ENCODE peak calls at places on chromosome 5, in five cellular contexts. One of them, this sample, is unnamed.

GRCh38 chr5:123087173-123088030 is 1.6 kb upstream of the PRDM6 start:
- DNase-seq in AG08396: no peak
- DNase-seq in stimulated activated CD4-positive, alpha-beta T cell treated with anti-CD3 and anti-CD28 coated beads, Interleukin-15, amount 100 ng/mL, for 24 hours: no peak
- DNase-seq in AG20443: no peak
- DNase-seq in left ventricle myocardium superior: no peak
- DNase-seq in this sample: no peak

GRCh38 chr5:97670447-97670846 is 487.4 kb upstream of the RIOK2 start:
- DNase-seq in AG08396: no peak
- DNase-seq in stimulated activated CD4-positive, alpha-beta T cell treated with anti-CD3 and anti-CD28 coated beads, Interleukin-15, amount 100 ng/mL, for 24 hours: no peak
- DNase-seq in AG20443: no peak
- DNase-seq in left ventricle myocardium superior: no peak
- DNase-seq in this sample: no peak

GRCh38 chr5:96687812-96688453 is 25.8 kb downstream of the CAST start:
- DNase-seq in AG08396: peak
- DNase-seq in stimulated activated CD4-positive, alpha-beta T cell treated with anti-CD3 and anti-CD28 coated beads, Interleukin-15, amount 100 ng/mL, for 24 hours: no peak
- DNase-seq in AG20443: peak
- DNase-seq in left ventricle myocardium superior: no peak
- DNase-seq in this sample: peak

GRCh38 chr5:20335978-20336377 is 348.0 kb upstream of the CDH18 start:
- DNase-seq in AG08396: no peak
- DNase-seq in stimulated activated CD4-positive, alpha-beta T cell treated with anti-CD3 and anti-CD28 coated beads, Interleukin-15, amount 100 ng/mL, for 24 hours: no peak
- DNase-seq in AG20443: no peak
- DNase-seq in left ventricle myocardium superior: no peak
- DNase-seq in this sample: no peak

GRCh38 chr5:96790851-96791513 is 16.8 kb downstream of the ERAP1 start:
- DNase-seq in AG08396: peak
- DNase-seq in stimulated activated CD4-positive, alpha-beta T cell treated with anti-CD3 and anti-CD28 coated beads, Interleukin-15, amount 100 ng/mL, for 24 hours: no peak
- DNase-seq in AG20443: peak
- DNase-seq in left ventricle myocardium superior: no peak
- DNase-seq in this sample: no peak

GRCh38 chr5:168642019-168642418 is 62.9 kb upstream of the PANK3 start:
- DNase-seq in AG08396: no peak
- DNase-seq in stimulated activated CD4-positive, alpha-beta T cell treated with anti-CD3 and anti-CD28 coated beads, Interleukin-15, amount 100 ng/mL, for 24 hours: no peak
- DNase-seq in AG20443: no peak
- DNase-seq in left ventricle myocardium superior: no peak
- DNase-seq in this sample: no peak

GRCh38 chr5:52139888-52140580 is 647.7 kb upstream of the ITGA1 start:
- DNase-seq in AG08396: no peak
- DNase-seq in stimulated activated CD4-positive, alpha-beta T cell treated with anti-CD3 and anti-CD28 coated beads, Interleukin-15, amount 100 ng/mL, for 24 hours: no peak
- DNase-seq in AG20443: no peak
- DNase-seq in left ventricle myocardium superior: no peak
- DNase-seq in this sample: no peak

GRCh38 chr5:26761040-26761439 is 277.3 kb downstream of the CDH9 start:
- DNase-seq in AG08396: no peak
- DNase-seq in stimulated activated CD4-positive, alpha-beta T cell treated with anti-CD3 and anti-CD28 coated beads, Interleukin-15, amount 100 ng/mL, for 24 hours: no peak
- DNase-seq in AG20443: no peak
- DNase-seq in left ventricle myocardium superior: no peak
- DNase-seq in this sample: no peak

GRCh38 chr5:177446184-177447065 is at the start of gene PRR7:
- DNase-seq in AG08396: peak
- DNase-seq in stimulated activated CD4-positive, alpha-beta T cell treated with anti-CD3 and anti-CD28 coated beads, Interleukin-15, amount 100 ng/mL, for 24 hours: peak
- DNase-seq in AG20443: peak
- DNase-seq in left ventricle myocardium superior: peak
- DNase-seq in this sample: no peak

GRCh38 chr5:14208071-14209021 is 65.2 kb downstream of the TRIO start:
- DNase-seq in AG08396: no peak
- DNase-seq in stimulated activated CD4-positive, alpha-beta T cell treated with anti-CD3 and anti-CD28 coated beads, Interleukin-15, amount 100 ng/mL, for 24 hours: no peak
- DNase-seq in AG20443: peak
- DNase-seq in left ventricle myocardium superior: no peak
- DNase-seq in this sample: no peak

GRCh38 chr5:5271606-5272321 is 131.6 kb downstream of the ADAMTS16 start:
- DNase-seq in AG08396: no peak
- DNase-seq in stimulated activated CD4-positive, alpha-beta T cell treated with anti-CD3 and anti-CD28 coated beads, Interleukin-15, amount 100 ng/mL, for 24 hours: no peak
- DNase-seq in AG20443: no peak
- DNase-seq in left ventricle myocardium superior: no peak
- DNase-seq in this sample: no peak

GRCh38 chr5:94403483-94403882 is 214.9 kb downstream of the KIAA0825 start:
- DNase-seq in AG08396: no peak
- DNase-seq in stimulated activated CD4-positive, alpha-beta T cell treated with anti-CD3 and anti-CD28 coated beads, Interleukin-15, amount 100 ng/mL, for 24 hours: no peak
- DNase-seq in AG20443: no peak
- DNase-seq in left ventricle myocardium superior: no peak
- DNase-seq in this sample: no peak

GRCh38 chr5:98602534-98603112 is 170.8 kb upstream of the RGMB start:
- DNase-seq in AG08396: no peak
- DNase-seq in stimulated activated CD4-positive, alpha-beta T cell treated with anti-CD3 and anti-CD28 coated beads, Interleukin-15, amount 100 ng/mL, for 24 hours: no peak
- DNase-seq in AG20443: no peak
- DNase-seq in left ventricle myocardium superior: no peak
- DNase-seq in this sample: no peak

GRCh38 chr5:1497795-1498622 is 25.8 kb downstream of the LPCAT1 start:
- DNase-seq in AG08396: no peak
- DNase-seq in stimulated activated CD4-positive, alpha-beta T cell treated with anti-CD3 and anti-CD28 coated beads, Interleukin-15, amount 100 ng/mL, for 24 hours: no peak
- DNase-seq in AG20443: no peak
- DNase-seq in left ventricle myocardium superior: peak
- DNase-seq in this sample: no peak

GRCh38 chr5:169169786-169170185 is 131.2 kb downstream of the SLIT3 start:
- DNase-seq in AG08396: no peak
- DNase-seq in stimulated activated CD4-positive, alpha-beta T cell treated with anti-CD3 and anti-CD28 coated beads, Interleukin-15, amount 100 ng/mL, for 24 hours: no peak
- DNase-seq in AG20443: no peak
- DNase-seq in left ventricle myocardium superior: no peak
- DNase-seq in this sample: no peak

GRCh38 chr5:28390341-28390740 is 1352.0 kb upstream of the CDH9 start:
- DNase-seq in AG08396: no peak
- DNase-seq in stimulated activated CD4-positive, alpha-beta T cell treated with anti-CD3 and anti-CD28 coated beads, Interleukin-15, amount 100 ng/mL, for 24 hours: no peak
- DNase-seq in AG20443: no peak
- DNase-seq in left ventricle myocardium superior: no peak
- DNase-seq in this sample: no peak

GRCh38 chr5:94031631-94032030 is 290.2 kb upstream of the POU5F2 start:
- DNase-seq in AG08396: no peak
- DNase-seq in stimulated activated CD4-positive, alpha-beta T cell treated with anti-CD3 and anti-CD28 coated beads, Interleukin-15, amount 100 ng/mL, for 24 hours: no peak
- DNase-seq in AG20443: peak
- DNase-seq in left ventricle myocardium superior: no peak
- DNase-seq in this sample: no peak

GRCh38 chr5:96407441-96407840 is 25.6 kb downstream of the PCSK1 start:
- DNase-seq in AG08396: no peak
- DNase-seq in stimulated activated CD4-positive, alpha-beta T cell treated with anti-CD3 and anti-CD28 coated beads, Interleukin-15, amount 100 ng/mL, for 24 hours: no peak
- DNase-seq in AG20443: no peak
- DNase-seq in left ventricle myocardium superior: no peak
- DNase-seq in this sample: no peak

GRCh38 chr5:73678322-73678740 is 52.3 kb downstream of the ARHGEF28 start:
- DNase-seq in AG08396: no peak
- DNase-seq in stimulated activated CD4-positive, alpha-beta T cell treated with anti-CD3 and anti-CD28 coated beads, Interleukin-15, amount 100 ng/mL, for 24 hours: no peak
- DNase-seq in AG20443: no peak
- DNase-seq in left ventricle myocardium superior: no peak
- DNase-seq in this sample: no peak

GRCh38 chr5:5751496-5751895 is 329.0 kb downstream of the ICE1 start:
- DNase-seq in AG08396: no peak
- DNase-seq in stimulated activated CD4-positive, alpha-beta T cell treated with anti-CD3 and anti-CD28 coated beads, Interleukin-15, amount 100 ng/mL, for 24 hours: no peak
- DNase-seq in AG20443: no peak
- DNase-seq in left ventricle myocardium superior: no peak
- DNase-seq in this sample: no peak

GRCh38 chr5:128736567-128736966 is 198.5 kb upstream of the FBN2 start:
- DNase-seq in AG08396: no peak
- DNase-seq in stimulated activated CD4-positive, alpha-beta T cell treated with anti-CD3 and anti-CD28 coated beads, Interleukin-15, amount 100 ng/mL, for 24 hours: no peak
- DNase-seq in AG20443: no peak
- DNase-seq in left ventricle myocardium superior: peak
- DNase-seq in this sample: peak

GRCh38 chr5:154758501-154758900 is 3.3 kb downstream of the LARP1 start:
- DNase-seq in AG08396: no peak
- DNase-seq in stimulated activated CD4-positive, alpha-beta T cell treated with anti-CD3 and anti-CD28 coated beads, Interleukin-15, amount 100 ng/mL, for 24 hours: no peak
- DNase-seq in AG20443: peak
- DNase-seq in left ventricle myocardium superior: no peak
- DNase-seq in this sample: no peak

GRCh38 chr5:100165309-100165708 is 369.9 kb upstream of the FAM174A start:
- DNase-seq in AG08396: no peak
- DNase-seq in stimulated activated CD4-positive, alpha-beta T cell treated with anti-CD3 and anti-CD28 coated beads, Interleukin-15, amount 100 ng/mL, for 24 hours: no peak
- DNase-seq in AG20443: no peak
- DNase-seq in left ventricle myocardium superior: no peak
- DNase-seq in this sample: no peak

GRCh38 chr5:37519807-37520206 is 140.7 kb downstream of the WDR70 start:
- DNase-seq in AG08396: no peak
- DNase-seq in stimulated activated CD4-positive, alpha-beta T cell treated with anti-CD3 and anti-CD28 coated beads, Interleukin-15, amount 100 ng/mL, for 24 hours: no peak
- DNase-seq in AG20443: no peak
- DNase-seq in left ventricle myocardium superior: no peak
- DNase-seq in this sample: no peak

GRCh38 chr5:124705577-124705976 is 40.9 kb downstream of the ZNF608 start:
- DNase-seq in AG08396: no peak
- DNase-seq in stimulated activated CD4-positive, alpha-beta T cell treated with anti-CD3 and anti-CD28 coated beads, Interleukin-15, amount 100 ng/mL, for 24 hours: no peak
- DNase-seq in AG20443: no peak
- DNase-seq in left ventricle myocardium superior: no peak
- DNase-seq in this sample: no peak

GRCh38 chr5:54595724-54596123 is 78.2 kb downstream of the SNX18 start:
- DNase-seq in AG08396: peak
- DNase-seq in stimulated activated CD4-positive, alpha-beta T cell treated with anti-CD3 and anti-CD28 coated beads, Interleukin-15, amount 100 ng/mL, for 24 hours: no peak
- DNase-seq in AG20443: peak
- DNase-seq in left ventricle myocardium superior: no peak
- DNase-seq in this sample: no peak

GRCh38 chr5:123092696-123093095 is 3.7 kb downstream of the PRDM6 start:
- DNase-seq in AG08396: no peak
- DNase-seq in stimulated activated CD4-positive, alpha-beta T cell treated with anti-CD3 and anti-CD28 coated beads, Interleukin-15, amount 100 ng/mL, for 24 hours: no peak
- DNase-seq in AG20443: no peak
- DNase-seq in left ventricle myocardium superior: no peak
- DNase-seq in this sample: no peak

GRCh38 chr5:168014423-168014822 is 277.0 kb upstream of the WWC1 start:
- DNase-seq in AG08396: no peak
- DNase-seq in stimulated activated CD4-positive, alpha-beta T cell treated with anti-CD3 and anti-CD28 coated beads, Interleukin-15, amount 100 ng/mL, for 24 hours: no peak
- DNase-seq in AG20443: no peak
- DNase-seq in left ventricle myocardium superior: no peak
- DNase-seq in this sample: no peak

GRCh38 chr5:98468188-98468869 is 305.1 kb upstream of the RGMB start:
- DNase-seq in AG08396: peak
- DNase-seq in stimulated activated CD4-positive, alpha-beta T cell treated with anti-CD3 and anti-CD28 coated beads, Interleukin-15, amount 100 ng/mL, for 24 hours: no peak
- DNase-seq in AG20443: peak
- DNase-seq in left ventricle myocardium superior: no peak
- DNase-seq in this sample: no peak

GRCh38 chr5:57298985-57299491 is 125.2 kb downstream of the GPBP1 start:
- DNase-seq in AG08396: peak
- DNase-seq in stimulated activated CD4-positive, alpha-beta T cell treated with anti-CD3 and anti-CD28 coated beads, Interleukin-15, amount 100 ng/mL, for 24 hours: peak
- DNase-seq in AG20443: peak
- DNase-seq in left ventricle myocardium superior: no peak
- DNase-seq in this sample: peak

GRCh38 chr5:116453920-116454319 is 120.7 kb downstream of the SEMA6A start:
- DNase-seq in AG08396: peak
- DNase-seq in stimulated activated CD4-positive, alpha-beta T cell treated with anti-CD3 and anti-CD28 coated beads, Interleukin-15, amount 100 ng/mL, for 24 hours: no peak
- DNase-seq in AG20443: no peak
- DNase-seq in left ventricle myocardium superior: no peak
- DNase-seq in this sample: no peak

GRCh38 chr5:39774597-39774996 is 349.8 kb upstream of the DAB2 start:
- DNase-seq in AG08396: no peak
- DNase-seq in stimulated activated CD4-positive, alpha-beta T cell treated with anti-CD3 and anti-CD28 coated beads, Interleukin-15, amount 100 ng/mL, for 24 hours: no peak
- DNase-seq in AG20443: no peak
- DNase-seq in left ventricle myocardium superior: no peak
- DNase-seq in this sample: no peak

GRCh38 chr5:169637856-169638190 is 748 bp downstream of the DOCK2 start:
- DNase-seq in AG08396: no peak
- DNase-seq in stimulated activated CD4-positive, alpha-beta T cell treated with anti-CD3 and anti-CD28 coated beads, Interleukin-15, amount 100 ng/mL, for 24 hours: peak
- DNase-seq in AG20443: no peak
- DNase-seq in left ventricle myocardium superior: peak
- DNase-seq in this sample: no peak

GRCh38 chr5:17248999-17249634 is 31.7 kb downstream of the BASP1 start:
- DNase-seq in AG08396: peak
- DNase-seq in stimulated activated CD4-positive, alpha-beta T cell treated with anti-CD3 and anti-CD28 coated beads, Interleukin-15, amount 100 ng/mL, for 24 hours: no peak
- DNase-seq in AG20443: peak
- DNase-seq in left ventricle myocardium superior: no peak
- DNase-seq in this sample: no peak

GRCh38 chr5:7078090-7078489 is 317.8 kb upstream of the ADCY2 start:
- DNase-seq in AG08396: no peak
- DNase-seq in stimulated activated CD4-positive, alpha-beta T cell treated with anti-CD3 and anti-CD28 coated beads, Interleukin-15, amount 100 ng/mL, for 24 hours: no peak
- DNase-seq in AG20443: no peak
- DNase-seq in left ventricle myocardium superior: no peak
- DNase-seq in this sample: no peak

GRCh38 chr5:107783551-107783950 is 112.8 kb upstream of the EFNA5 start:
- DNase-seq in AG08396: no peak
- DNase-seq in stimulated activated CD4-positive, alpha-beta T cell treated with anti-CD3 and anti-CD28 coated beads, Interleukin-15, amount 100 ng/mL, for 24 hours: no peak
- DNase-seq in AG20443: no peak
- DNase-seq in left ventricle myocardium superior: no peak
- DNase-seq in this sample: no peak

GRCh38 chr5:158398360-158399201 is 539.6 kb upstream of the CLINT1 start:
- DNase-seq in AG08396: no peak
- DNase-seq in stimulated activated CD4-positive, alpha-beta T cell treated with anti-CD3 and anti-CD28 coated beads, Interleukin-15, amount 100 ng/mL, for 24 hours: no peak
- DNase-seq in AG20443: no peak
- DNase-seq in left ventricle myocardium superior: no peak
- DNase-seq in this sample: no peak

GRCh38 chr5:50302815-50303490 is 138.1 kb downstream of the EMB start:
- DNase-seq in AG08396: peak
- DNase-seq in stimulated activated CD4-positive, alpha-beta T cell treated with anti-CD3 and anti-CD28 coated beads, Interleukin-15, amount 100 ng/mL, for 24 hours: no peak
- DNase-seq in AG20443: no peak
- DNase-seq in left ventricle myocardium superior: no peak
- DNase-seq in this sample: peak

GRCh38 chr5:163506726-163507125 is 1.3 kb downstream of the MAT2B start:
- DNase-seq in AG08396: peak
- DNase-seq in stimulated activated CD4-positive, alpha-beta T cell treated with anti-CD3 and anti-CD28 coated beads, Interleukin-15, amount 100 ng/mL, for 24 hours: no peak
- DNase-seq in AG20443: peak
- DNase-seq in left ventricle myocardium superior: no peak
- DNase-seq in this sample: no peak